ENCODE peak calls at places on chromosomes 13 and 19, in six cellular contexts. B, Q, H, G, M and X are unnamed samples.

GRCh38 chr13:73288596-73288995 is 229.8 kb downstream of the KLF5 start:
- DNase-seq in B (no peak), Q (no peak), H (no peak), G (no peak), M (no peak), X (no peak)

GRCh38 chr19:34676697-34677385 is at the start of gene SCGB2B2:
- DNase-seq in B (peak; percentile 82), Q (no peak), H (no peak), G (peak; percentile 80), M (peak; percentile 50), X (peak; percentile 35)

GRCh38 chr19:56117376-56117884 is 3.7 kb downstream of the ZNF787 start:
- DNase-seq in B (no peak), Q (no peak), H (no peak), G (no peak), M (no peak), X (no peak)

GRCh38 chr19:1307755-1308303 is 22.2 kb downstream of the EFNA2 start:
- DNase-seq in B (no peak), Q (no peak), H (no peak), G (no peak), M (no peak), X (no peak)

GRCh38 chr13:35848868-35849644 is 282.1 kb downstream of the DCLK1 start:
- DNase-seq in B (no peak), Q (no peak), H (no peak), G (no peak), M (no peak), X (no peak)

GRCh38 chr13:101703838-101704237 is 251.4 kb downstream of the ITGBL1 start:
- DNase-seq in B (no peak), Q (no peak), H (no peak), G (no peak), M (no peak), X (no peak)

GRCh38 chr19:4487572-4487971 is 15.5 kb downstream of the HDGFL2 start:
- DNase-seq in B (peak; percentile 6), Q (no peak), H (no peak), G (no peak), M (no peak), X (no peak)

GRCh38 chr19:30357580-30357954 is 14.6 kb upstream of the ZNF536 start:
- DNase-seq in B (no peak), Q (no peak), H (no peak), G (no peak), M (no peak), X (no peak)

GRCh38 chr19:14149509-14149994 is 13.2 kb upstream of the ASF1B start:
- DNase-seq in B (peak; percentile 77), Q (no peak), H (no peak), G (no peak), M (no peak), X (no peak)

GRCh38 chr13:21683034-21683733 is 12.3 kb downstream of the FGF9 start:
- DNase-seq in B (no peak), Q (no peak), H (no peak), G (no peak), M (no peak), X (no peak)

GRCh38 chr19:48844472-48844871 is 8.2 kb upstream of the HSD17B14 start:
- DNase-seq in B (peak; percentile 63), Q (peak; percentile 82), H (no peak), G (peak; percentile 67), M (no peak), X (no peak)

GRCh38 chr13:65999441-65999840 is 1230.7 kb downstream of the PCDH9 start:
- DNase-seq in B (no peak), Q (no peak), H (no peak), G (no peak), M (no peak), X (no peak)

GRCh38 chr19:35847911-35848310 is 4.4 kb downstream of the NPHS1 start:
- DNase-seq in B (no peak), Q (no peak), H (no peak), G (no peak), M (no peak), X (no peak)

GRCh38 chr13:63944896-63945295 is 2529.2 kb upstream of the PCDH20 start:
- DNase-seq in B (no peak), Q (no peak), H (no peak), G (no peak), M (no peak), X (no peak)

GRCh38 chr13:63948045-63948444 is 2532.4 kb upstream of the PCDH20 start:
- DNase-seq in B (no peak), Q (peak; percentile 40), H (no peak), G (no peak), M (no peak), X (no peak)

GRCh38 chr13:63938851-63939250 is 2523.2 kb upstream of the PCDH20 start:
- DNase-seq in B (no peak), Q (no peak), H (no peak), G (no peak), M (no peak), X (no peak)

GRCh38 chr13:63942372-63942771 is 2526.7 kb upstream of the PCDH20 start:
- DNase-seq in B (no peak), Q (no peak), H (no peak), G (no peak), M (no peak), X (no peak)
- TF ChIP-seq YY1 in B (no peak), Q (no peak), H (no peak), G (no peak), M (no peak), X (no peak)

GRCh38 chr13:43319617-43320444 is 296.4 kb downstream of the DNAJC15 start:
- DNase-seq in B (no peak), Q (peak; percentile 4), H (peak; percentile 33), G (no peak), M (no peak), X (no peak)
- TF ChIP-seq YY1 in B (no peak), Q (no peak), H (no peak), G (no peak), M (no peak), X (no peak)

DNA sequence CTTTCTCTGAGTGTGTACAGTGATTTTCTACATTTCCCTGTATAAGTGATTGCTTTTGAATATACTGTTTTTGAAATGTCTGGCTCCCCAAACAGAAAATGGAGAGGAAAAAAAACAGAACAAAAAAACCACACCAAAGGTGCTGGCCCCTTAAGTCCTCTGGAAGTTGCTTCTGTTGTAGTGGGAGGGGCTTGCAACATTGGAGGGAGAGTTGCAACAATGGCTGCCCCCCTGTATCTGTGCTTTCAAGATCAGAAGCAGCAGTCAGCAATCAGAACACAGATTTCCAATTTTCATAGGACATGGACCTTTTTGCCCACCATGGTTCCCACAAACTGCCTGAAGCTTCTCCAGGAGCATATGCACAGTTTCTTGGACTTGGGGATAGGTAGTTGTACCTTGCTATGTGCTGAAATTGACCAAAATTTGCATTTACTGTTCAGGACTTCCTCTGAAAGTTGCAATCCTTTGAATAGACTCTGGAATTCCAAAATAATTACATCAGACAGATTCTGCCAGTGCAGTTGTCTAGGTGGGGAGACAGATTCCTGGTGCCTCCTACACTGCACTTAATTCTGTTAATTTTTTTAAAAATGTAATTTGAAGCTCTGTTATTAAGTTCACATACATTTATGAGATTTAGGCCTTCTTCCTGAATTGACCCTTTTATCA is 13.8 kb downstream of the BIVM start:
- DNase-seq in B (no peak), Q (no peak), H (no peak), G (no peak), M (no peak), X (no peak)
- TF ChIP-seq YY1 in B (peak; percentile 40), Q (peak; percentile 30), H (peak; percentile 70), G (no peak), M (peak; percentile 86), X (no peak)

DNA sequence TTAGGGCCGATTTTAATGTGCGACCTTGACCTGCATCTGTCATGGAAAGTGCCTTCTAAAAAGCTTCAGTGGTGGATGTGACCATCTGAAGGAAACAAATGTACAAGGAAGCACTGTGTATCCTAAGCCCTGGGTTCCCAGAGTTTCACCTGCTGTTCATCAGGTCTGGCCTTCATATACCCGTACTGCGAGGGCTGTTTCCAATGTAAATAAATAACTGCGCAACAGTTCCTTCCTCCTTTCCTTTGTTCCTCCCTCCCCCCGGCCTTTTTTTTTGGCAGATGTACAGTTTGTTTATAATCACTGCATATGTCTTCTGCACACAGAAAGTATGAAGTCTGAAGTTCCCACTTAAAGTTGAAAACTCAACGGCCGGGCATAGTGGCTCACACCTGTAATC is 5.2 kb downstream of the FAAP24 start:
- DNase-seq in B (no peak), Q (no peak), H (no peak), G (no peak), M (no peak), X (no peak)
- TF ChIP-seq YY1 in B (no peak), Q (no peak), H (no peak), G (no peak), M (no peak), X (no peak)

GRCh38 chr13:34028496-34029442 is 210.8 kb downstream of the RFC3 start:
- DNase-seq in B (no peak), Q (no peak), H (no peak), G (no peak), M (no peak), X (no peak)

GRCh38 chr13:34026308-34026707 is 208.4 kb downstream of the RFC3 start:
- DNase-seq in B (no peak), Q (no peak), H (no peak), G (no peak), M (no peak), X (no peak)

GRCh38 chr13:34030782-34031181 is 212.8 kb downstream of the RFC3 start:
- DNase-seq in B (no peak), Q (no peak), H (no peak), G (no peak), M (no peak), X (no peak)

GRCh38 chr13:34021619-34022018 is 203.7 kb downstream of the RFC3 start:
- DNase-seq in B (no peak), Q (no peak), H (no peak), G (no peak), M (no peak), X (no peak)

DNA sequence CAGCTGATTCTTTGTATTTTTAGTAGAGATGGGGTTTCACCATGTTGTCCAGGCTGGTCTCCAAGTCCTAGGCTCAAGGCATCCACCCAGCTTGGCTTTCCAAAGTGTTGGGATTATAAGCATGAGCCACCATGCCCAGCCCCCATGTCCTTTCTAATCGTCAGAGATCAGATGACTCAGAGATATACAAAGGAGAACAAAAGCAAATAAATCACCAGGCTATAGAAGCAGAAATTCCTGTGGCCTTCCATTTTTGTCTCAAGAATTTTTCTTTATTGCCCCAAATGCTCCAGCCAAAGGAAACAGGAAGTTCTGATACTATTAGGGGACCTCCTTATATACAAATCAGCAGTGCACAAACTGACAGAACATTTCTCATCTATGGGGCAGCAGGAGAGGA is 207.8 kb downstream of the RFC3 start:
- DNase-seq in B (no peak), Q (no peak), H (no peak), G (no peak), M (no peak), X (no peak)
- TF ChIP-seq YY1 in B (no peak), Q (no peak), H (no peak), G (no peak), M (no peak), X (no peak)

GRCh38 chr13:44317752-44318550 is 55.7 kb upstream of the SERP2 start:
- DNase-seq in B (no peak), Q (no peak), H (no peak), G (no peak), M (no peak), X (no peak)
- TF ChIP-seq YY1 in B (no peak), Q (no peak), H (no peak), G (no peak), M (no peak), X (no peak)

DNA sequence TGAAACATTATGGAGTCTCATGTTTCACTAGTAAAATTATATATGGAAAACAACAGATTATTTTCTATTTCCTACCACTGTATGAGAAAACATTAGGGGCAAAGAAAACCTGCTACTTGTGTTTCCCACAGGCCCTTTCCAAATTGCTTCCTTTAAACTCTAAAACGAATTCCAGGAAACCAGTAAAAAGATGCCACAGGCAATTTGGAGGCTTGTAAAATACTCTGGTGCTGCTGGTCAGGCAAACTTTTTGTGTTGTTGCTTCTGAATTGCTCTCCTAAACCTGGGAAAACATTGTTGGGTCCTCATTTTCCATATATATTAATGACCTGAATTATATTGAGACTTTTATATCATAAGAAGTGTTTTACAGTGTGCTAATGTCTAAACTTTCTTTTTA is 141.5 kb downstream of the TDRD3 start:
- DNase-seq in B (no peak), Q (no peak), H (no peak), G (no peak), M (no peak), X (no peak)
- TF ChIP-seq YY1 in B (no peak), Q (no peak), H (no peak), G (no peak), M (no peak), X (no peak)